ENCODE peak calls at places on chromosomes 7 and 10, in five cellular contexts. T is endothelial cell of umbilical vein, J is astrocyte of the spinal cord, A is progenitor cell of endocrine pancreas, M is heart right ventricle. D is an unnamed sample.

GRCh38 chr7:157480651-157481050 is 143.8 kb downstream of the DNAJB6 start:
- DNase-seq in J (no peak), T (no peak), A (no peak), M (no peak), D (no peak)

GRCh38 chr10:79392506-79393176 is 45.4 kb downstream of the PPIF start:
- DNase-seq in J (no peak), T (no peak), A (no peak), M (peak), D (no peak)

GRCh38 chr7:121798896-121799295 is 74.1 kb upstream of the PTPRZ1 start:
- DNase-seq in A (no peak), T (no peak), J (peak), M (no peak), D (peak)

GRCh38 chr7:101094791-101095375 is 9.6 kb downstream of the TRIM56 start:
- DNase-seq in J (peak), A (peak), M (peak), T (peak), D (peak)

GRCh38 chr7:11472646-11473045 is 359.4 kb downstream of the THSD7A start:
- DNase-seq in T (no peak), M (no peak), J (no peak), A (no peak), D (no peak)

GRCh38 chr10:103709341-103709920 is 145.9 kb downstream of the SH3PXD2A start:
- DNase-seq in A (no peak), T (peak), M (no peak), J (peak), D (peak)

GRCh38 chr7:135650831-135651573 is 11.3 kb upstream of the STMP1 start:
- DNase-seq in T (no peak), J (peak), M (no peak), A (no peak), D (no peak)

GRCh38 chr7:2782565-2782964 is 61.5 kb downstream of the GNA12 start:
- DNase-seq in T (no peak), A (no peak), J (no peak), M (no peak), D (no peak)

GRCh38 chr7:94452257-94452656 is 57.4 kb upstream of the CASD1 start:
- DNase-seq in M (no peak), A (no peak), T (no peak), J (no peak), D (no peak)

GRCh38 chr7:95871078-95871848 is 98.9 kb downstream of the DYNC1I1 start:
- DNase-seq in J (peak), A (peak), M (no peak), T (peak), D (peak)

GRCh38 chr7:100603697-100604077 is 1.5 kb downstream of the PCOLCE start:
- DNase-seq in J (peak), A (no peak), T (no peak), M (no peak), D (peak)

GRCh38 chr10:48418189-48418588 is 111.7 kb downstream of the MAPK8 start:
- DNase-seq in A (no peak), T (no peak), M (no peak), J (no peak), D (no peak)

GRCh38 chr10:96719205-96719604 is 1.1 kb downstream of the PIK3AP1 start:
- DNase-seq in T (no peak), M (no peak), A (no peak), J (no peak), D (no peak)

GRCh38 chr7:127361736-127362135 is 30.8 kb downstream of the ZNF800 start:
- DNase-seq in T (no peak), M (no peak), J (no peak), A (no peak), D (no peak)

GRCh38 chr10:114096864-114097263 is 53.2 kb downstream of the ADRB1 start:
- DNase-seq in A (no peak), M (no peak), J (no peak), T (no peak), D (no peak)

GRCh38 chr10:68348265-68348741 is 15.6 kb upstream of the PBLD start:
- DNase-seq in A (peak), M (no peak), J (peak), T (peak), D (peak)

GRCh38 chr10:71860243-71861029 is 9.4 kb upstream of the PSAP start:
- DNase-seq in J (peak), T (peak), M (peak), A (peak), D (peak)

GRCh38 chr10:71864861-71865473 is 13.9 kb upstream of the PSAP start:
- DNase-seq in A (no peak), J (peak), M (no peak), T (no peak), D (no peak)

GRCh38 chr10:71865561-71866041 is 14.6 kb upstream of the PSAP start:
- DNase-seq in J (no peak), M (no peak), T (no peak), A (no peak), D (no peak)

GRCh38 chr10:71857934-71858890 is 7.2 kb upstream of the PSAP start:
- DNase-seq in A (no peak), M (peak), T (no peak), J (no peak), D (no peak)

GRCh38 chr10:71863203-71863602 is 12.2 kb upstream of the PSAP start:
- DNase-seq in T (no peak), M (no peak), A (no peak), J (no peak), D (no peak)
- TF ChIP-seq CTCF in T (no peak), M (no peak), A (no peak), J (no peak), D (no peak)

DNA sequence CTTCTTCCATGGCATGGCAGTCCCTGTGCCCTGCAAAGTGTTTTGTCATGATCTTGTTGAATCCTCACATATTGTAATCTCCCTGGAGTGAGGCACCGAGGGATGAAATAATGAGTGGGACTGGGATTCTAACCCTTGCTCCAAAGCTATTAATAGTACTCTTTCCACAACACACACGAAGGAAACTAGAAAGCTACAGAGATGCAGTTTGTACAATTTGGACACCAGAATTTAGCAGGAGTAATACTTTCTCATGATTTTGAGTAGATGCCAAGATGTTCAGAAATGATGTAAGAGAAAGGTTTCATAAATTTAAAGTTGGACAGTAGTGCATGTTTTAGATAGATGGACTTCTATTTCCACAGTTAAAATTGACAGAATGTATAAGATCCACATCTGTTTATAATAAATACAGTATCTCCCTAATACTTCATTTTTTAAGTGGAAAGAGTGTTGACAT is 46.4 kb downstream of the PRR15 start:
- DNase-seq in A (no peak), M (no peak), T (no peak), J (no peak), D (no peak)
- TF ChIP-seq CTCF in A (peak), M (no peak), T (no peak), J (no peak), D (no peak)

DNA sequence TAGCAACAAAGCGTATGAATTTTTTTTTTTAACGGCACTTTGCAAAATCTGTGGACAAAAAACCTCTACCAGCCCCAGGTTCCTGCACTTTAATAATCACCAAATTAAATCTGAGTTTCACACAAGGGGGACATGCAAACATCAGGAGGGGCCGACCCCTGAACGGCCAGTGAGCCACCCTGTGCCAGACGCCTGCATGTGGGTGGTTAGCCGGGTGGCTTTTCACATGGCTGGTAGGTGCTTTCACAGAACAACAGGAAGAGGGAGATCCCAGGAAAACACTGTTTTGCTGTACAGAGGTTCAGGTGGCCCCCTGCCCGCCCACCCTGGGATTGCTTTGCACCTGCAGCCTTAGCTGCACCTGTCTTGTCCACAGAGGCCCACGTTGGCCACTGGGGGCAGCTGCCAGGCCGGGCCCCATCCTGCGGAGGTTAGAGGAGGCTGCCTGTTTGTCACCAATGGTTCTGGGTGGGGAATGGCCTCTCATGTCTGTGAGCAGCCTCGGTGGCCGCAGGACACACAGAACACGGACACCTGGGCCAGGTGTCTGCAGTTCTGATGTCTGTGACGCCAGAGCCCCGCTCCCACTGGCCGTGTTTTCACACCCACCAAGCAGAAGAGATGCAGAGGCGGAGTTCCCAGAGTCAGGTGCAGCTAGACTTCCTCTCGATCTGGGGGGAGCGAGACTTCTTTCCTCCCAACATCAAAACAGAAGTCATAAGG is 107.7 kb downstream of the FAM53B start:
- DNase-seq in M (peak), J (no peak), T (no peak), A (no peak), D (no peak)
- TF ChIP-seq CTCF in M (no peak), J (no peak), T (no peak), A (peak), D (no peak)

DNA sequence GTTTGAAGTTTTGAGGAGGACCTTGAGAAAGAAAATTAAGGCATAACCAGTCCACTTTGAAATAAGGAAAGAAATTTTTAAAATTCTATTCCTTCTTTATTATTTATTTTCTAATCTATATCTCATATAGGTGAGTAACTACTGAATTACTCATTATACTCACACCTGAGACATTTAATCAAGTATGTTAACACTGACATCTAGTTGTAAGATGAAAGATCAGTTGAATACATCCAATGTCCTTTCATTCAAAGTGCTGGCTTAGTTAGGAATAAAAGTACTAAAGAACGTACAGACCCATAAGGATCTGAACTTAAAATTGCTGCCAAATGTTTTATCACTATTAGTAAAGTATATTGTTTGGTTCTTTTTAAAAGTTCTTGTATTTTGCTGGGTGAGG is 23.5 kb downstream of the TRDMT1 start:
- DNase-seq in J (no peak), T (no peak), M (no peak), A (no peak), D (no peak)
- TF ChIP-seq CTCF in J (no peak), T (no peak), M (no peak), A (no peak), D (no peak)

GRCh38 chr10:7813481-7813880 is 4.8 kb upstream of the TAF3 start:
- DNase-seq in A (no peak), T (no peak), M (no peak), J (no peak), D (no peak)
- TF ChIP-seq CTCF in A (peak), T (no peak), M (no peak), J (no peak), D (no peak)

GRCh38 chr7:40700653-40701475 is 566.1 kb downstream of the SUGCT start:
- DNase-seq in A (no peak), M (no peak), T (no peak), J (peak), D (peak)
- TF ChIP-seq CTCF in A (no peak), M (no peak), T (no peak), J (peak), D (no peak)

D was measured in A673.